ENCODE peak calls at places on chromosomes 13 and 19, in five cellular contexts. O is NCI-H1105 treated with DMSO at 0.1 percent for 48 hours; Y is stimulated activated CD8-positive, alpha-beta memory T cell treated with anti-CD3 and anti-CD28 coated beads, Interleukin-7, amount 100 ng/mL, for 1 hour; P is ACHN; Q is C1 segment of cervical spinal cord. V is an unnamed sample.

GRCh38 chr19:23917856-23918255 is 3.2 kb downstream of the ZNF726 start:
- DNase-seq in Q (no peak), Y (no peak), P (no peak), O (no peak), V (no peak)

GRCh38 chr13:34671136-34671535 is 270.9 kb upstream of the NBEA start:
- DNase-seq in O (peak), Y (no peak), P (no peak), Q (no peak), V (no peak)

GRCh38 chr19:18596752-18597157 is 8.2 kb downstream of the REX1BD start:
- DNase-seq in Q (no peak), P (no peak), O (no peak), Y (no peak), V (no peak)

GRCh38 chr13:79407349-79407979 is 1.4 kb upstream of the RBM26 start:
- DNase-seq in Q (no peak), P (no peak), Y (no peak), O (no peak), V (no peak)

GRCh38 chr13:86569119-86569518 is 769.9 kb upstream of the SLITRK6 start:
- DNase-seq in P (no peak), Q (no peak), O (no peak), Y (no peak), V (no peak)

GRCh38 chr13:109180905-109181425 is 551.6 kb downstream of the MYO16 start:
- DNase-seq in Y (no peak), O (no peak), Q (no peak), P (no peak), V (peak)

GRCh38 chr19:1942078-1942933 is 1.3 kb downstream of the CSNK1G2 start:
- DNase-seq in P (peak), Y (peak), O (peak), Q (no peak), V (peak)

GRCh38 chr19:8324186-8325050 is 3.1 kb downstream of the RPS28 start:
- DNase-seq in Y (no peak), P (no peak), O (no peak), Q (no peak), V (no peak)

GRCh38 chr13:96052655-96053002 is 572 bp downstream of the UGGT2 start:
- DNase-seq in O (no peak), P (peak), Y (no peak), Q (no peak), V (no peak)

GRCh38 chr19:39408392-39409206 is 2.0 kb downstream of the ZFP36 start:
- DNase-seq in Q (no peak), Y (no peak), P (no peak), O (peak), V (no peak)

GRCh38 chr19:46970815-46971214 is 48.8 kb upstream of the NPAS1 start:
- DNase-seq in Q (no peak), O (no peak), P (peak), Y (no peak), V (no peak)

GRCh38 chr13:44191504-44192171 is 182.0 kb upstream of the SERP2 start:
- DNase-seq in Y (no peak), O (peak), P (peak), Q (no peak), V (peak)

GRCh38 chr13:108929532-108929931 is 300.1 kb downstream of the MYO16 start:
- DNase-seq in P (no peak), O (peak), Y (no peak), Q (no peak), V (no peak)

GRCh38 chr13:103351035-103351828 is 285.0 kb upstream of the SLC10A2 start:
- DNase-seq in O (no peak), Q (no peak), Y (no peak), P (peak), V (no peak)

GRCh38 chr13:27172495-27172842 is 858 bp upstream of the USP12 start:
- DNase-seq in O (no peak), Y (no peak), P (peak), Q (no peak), V (no peak)

GRCh38 chr19:47445937-47446402 is 25.7 kb downstream of the SLC8A2 start:
- DNase-seq in P (peak), Q (no peak), O (peak), Y (peak), V (no peak)

GRCh38 chr13:113839536-113840204 is 24.2 kb downstream of the GAS6 start:
- DNase-seq in Q (no peak), Y (no peak), P (no peak), O (no peak), V (no peak)

GRCh38 chr13:82654851-82655517 is 1227.3 kb downstream of the SLITRK1 start:
- DNase-seq in Q (no peak), O (no peak), P (no peak), Y (no peak), V (no peak)

GRCh38 chr13:97600438-97601080 is 166.6 kb downstream of the RAP2A start:
- DNase-seq in O (peak), P (peak), Q (no peak), Y (no peak), V (no peak)

GRCh38 chr19:17097593-17098126 is 22.1 kb downstream of the MYO9B start:
- DNase-seq in Y (no peak), P (peak), O (no peak), Q (no peak), V (no peak)

GRCh38 chr19:4267101-4267900 is 11.8 kb upstream of the SHD start:
- DNase-seq in P (peak), Q (no peak), O (peak), Y (peak), V (peak)

GRCh38 chr13:106851251-106851650 is 283.3 kb upstream of the ARGLU1 start:
- DNase-seq in Y (no peak), P (no peak), O (no peak), Q (no peak), V (no peak)

GRCh38 chr13:93227280-93227905 is 786 bp downstream of the GPC6 start:
- DNase-seq in P (peak), Y (no peak), Q (no peak), O (peak), V (no peak)

GRCh38 chr19:14659886-14660489 is 14.7 kb downstream of the ADGRE3 start:
- DNase-seq in O (no peak), P (no peak), Q (no peak), Y (no peak), V (no peak)

GRCh38 chr19:33508941-33509614 is 12.5 kb downstream of the PEPD start:
- DNase-seq in Q (no peak), O (no peak), Y (no peak), P (no peak), V (no peak)

V was measured in neural crest cell.